ENCODE peak calls at places on chromosomes 6 and 20, in four cellular contexts. N, W, E and J are unnamed samples.

GRCh38 chr6:73803562-73804221 is 107.7 kb downstream of the CD109 start:
- DNase-seq in N (peak), W (peak), E (peak), J (no peak)

GRCh38 chr20:57006411-57007170 is 259.9 kb downstream of the BMP7 start:
- DNase-seq in N (no peak), W (peak), E (peak), J (no peak)

GRCh38 chr6:89999154-89999553 is 104.9 kb downstream of the GJA10 start:
- DNase-seq in N (no peak), W (no peak), E (no peak), J (no peak)

GRCh38 chr6:132270745-132271414 is 130.4 kb downstream of the MOXD1 start:
- DNase-seq in N (no peak), W (no peak), E (no peak), J (no peak)

GRCh38 chr20:10708342-10709185 is 34.8 kb upstream of the JAG1 start:
- DNase-seq in N (peak), W (peak), E (peak), J (no peak)

GRCh38 chr6:130033999-130034814 is 15.8 kb downstream of the L3MBTL3 start:
- DNase-seq in N (peak), W (peak), E (peak), J (no peak)

GRCh38 chr6:79604583-79605037 is 26.5 kb upstream of the SH3BGRL2 start:
- DNase-seq in N (no peak), W (no peak), E (no peak), J (no peak)

GRCh38 chr6:13423292-13423691 is 64.1 kb downstream of the GFOD1 start:
- DNase-seq in N (no peak), W (no peak), E (no peak), J (no peak)

GRCh38 chr6:19336579-19336978 is 500.6 kb upstream of the ID4 start:
- DNase-seq in N (no peak), W (no peak), E (no peak), J (no peak)

GRCh38 chr6:88780714-88781389 is 182.6 kb downstream of the RNGTT start:
- DNase-seq in N (peak), W (peak), E (peak), J (no peak)

GRCh38 chr20:51560550-51561307 is 18.2 kb upstream of the NFATC2 start:
- DNase-seq in N (peak), W (peak), E (no peak), J (no peak)

GRCh38 chr6:106511274-106512047 is 117.8 kb downstream of the RTN4IP1 start:
- DNase-seq in N (peak), W (peak), E (no peak), J (peak)

GRCh38 chr6:38144365-38144764 is 324.8 kb downstream of the ZFAND3 start:
- DNase-seq in N (no peak), W (no peak), E (no peak), J (no peak)

GRCh38 chr20:8489094-8489883 is 357.2 kb downstream of the PLCB1 start:
- DNase-seq in N (peak), W (no peak), E (no peak), J (no peak)

GRCh38 chr6:157120523-157121232 is 202.6 kb downstream of the TMEM242 start:
- DNase-seq in N (no peak), W (no peak), E (no peak), J (no peak)

GRCh38 chr6:79372757-79373156 is 138.3 kb upstream of the HMGN3 start:
- DNase-seq in N (no peak), W (no peak), E (no peak), J (no peak)

GRCh38 chr6:138455746-138456392 is 43.4 kb downstream of the NHSL1 start:
- DNase-seq in N (peak), W (no peak), E (no peak), J (no peak)

GRCh38 chr6:112931835-112932234 is 584.7 kb downstream of the RFPL4B start:
- DNase-seq in N (peak), W (peak), E (no peak), J (no peak)

GRCh38 chr20:59747671-59748515 is 143.6 kb downstream of the PHACTR3 start:
- DNase-seq in N (no peak), W (no peak), E (no peak), J (no peak)

GRCh38 chr20:36542019-36542488 is 735 bp downstream of the MYL9 start:
- DNase-seq in N (peak), W (peak), E (no peak), J (no peak)

GRCh38 chr20:8809107-8809953 is 259.6 kb upstream of the PLCB4 start:
- DNase-seq in N (no peak), W (no peak), E (no peak), J (no peak)